ENCODE peak calls at places on chromosomes 13 and 19, in four cellular contexts. One of them, this sample, is unnamed.

GRCh38 chr13:75079226-75079625 is 402.7 kb downstream of the TBC1D4 start:
- DNase-seq in heart right ventricle: no peak
- DNase-seq in upper lobe of right lung: no peak
- DNase-seq in tibial nerve: no peak
- DNase-seq in this sample: no peak

GRCh38 chr13:80590551-80590950 is 249.6 kb upstream of the SPRY2 start:
- DNase-seq in upper lobe of right lung: no peak
- DNase-seq in tibial nerve: no peak
- DNase-seq in heart right ventricle: no peak
- DNase-seq in this sample: no peak

GRCh38 chr13:31012285-31013024 is 80.0 kb downstream of the TEX26 start:
- DNase-seq in tibial nerve: no peak
- DNase-seq in heart right ventricle: no peak
- DNase-seq in upper lobe of right lung: no peak
- DNase-seq in this sample: no peak

GRCh38 chr19:43306097-43306496 is 36.8 kb upstream of the PSG9 start:
- DNase-seq in tibial nerve: no peak
- DNase-seq in upper lobe of right lung: no peak
- DNase-seq in heart right ventricle: no peak
- DNase-seq in this sample: no peak

GRCh38 chr19:46616631-46617322 is 8.1 kb downstream of the PTGIR start:
- DNase-seq in upper lobe of right lung: peak; percentile 82
- DNase-seq in heart right ventricle: peak; percentile 71
- DNase-seq in tibial nerve: no peak
- DNase-seq in this sample: no peak

GRCh38 chr19:19224852-19225494 is 13.2 kb downstream of the NCAN start:
- DNase-seq in upper lobe of right lung: peak; percentile 90
- DNase-seq in heart right ventricle: peak; percentile 57
- DNase-seq in tibial nerve: peak; percentile 10
- DNase-seq in this sample: peak; percentile 94

GRCh38 chr13:73576291-73576690 is 517.5 kb downstream of the KLF5 start:
- DNase-seq in tibial nerve: no peak
- DNase-seq in upper lobe of right lung: no peak
- DNase-seq in heart right ventricle: no peak
- DNase-seq in this sample: no peak

GRCh38 chr13:33940898-33941297 is 122.9 kb downstream of the RFC3 start:
- DNase-seq in upper lobe of right lung: no peak
- DNase-seq in heart right ventricle: no peak
- DNase-seq in tibial nerve: no peak
- DNase-seq in this sample: no peak

GRCh38 chr13:92682832-92683517 is 543.6 kb upstream of the GPC6 start:
- DNase-seq in tibial nerve: no peak
- DNase-seq in heart right ventricle: no peak
- DNase-seq in upper lobe of right lung: no peak
- DNase-seq in this sample: no peak

GRCh38 chr19:7373862-7374261 is 25.1 kb downstream of the ARHGEF18 start:
- DNase-seq in upper lobe of right lung: no peak
- DNase-seq in tibial nerve: no peak
- DNase-seq in heart right ventricle: no peak
- DNase-seq in this sample: no peak

GRCh38 chr19:7377196-7377595 is 28.5 kb downstream of the ARHGEF18 start:
- DNase-seq in heart right ventricle: no peak
- DNase-seq in tibial nerve: no peak
- DNase-seq in upper lobe of right lung: no peak
- DNase-seq in this sample: no peak

GRCh38 chr19:7372810-7373209 is 24.1 kb downstream of the ARHGEF18 start:
- DNase-seq in upper lobe of right lung: no peak
- DNase-seq in tibial nerve: no peak
- DNase-seq in heart right ventricle: no peak
- DNase-seq in this sample: no peak

GRCh38 chr19:7381073-7381390 is 32.3 kb downstream of the ARHGEF18 start:
- DNase-seq in upper lobe of right lung: no peak
- DNase-seq in tibial nerve: no peak
- DNase-seq in heart right ventricle: no peak
- DNase-seq in this sample: no peak

DNA sequence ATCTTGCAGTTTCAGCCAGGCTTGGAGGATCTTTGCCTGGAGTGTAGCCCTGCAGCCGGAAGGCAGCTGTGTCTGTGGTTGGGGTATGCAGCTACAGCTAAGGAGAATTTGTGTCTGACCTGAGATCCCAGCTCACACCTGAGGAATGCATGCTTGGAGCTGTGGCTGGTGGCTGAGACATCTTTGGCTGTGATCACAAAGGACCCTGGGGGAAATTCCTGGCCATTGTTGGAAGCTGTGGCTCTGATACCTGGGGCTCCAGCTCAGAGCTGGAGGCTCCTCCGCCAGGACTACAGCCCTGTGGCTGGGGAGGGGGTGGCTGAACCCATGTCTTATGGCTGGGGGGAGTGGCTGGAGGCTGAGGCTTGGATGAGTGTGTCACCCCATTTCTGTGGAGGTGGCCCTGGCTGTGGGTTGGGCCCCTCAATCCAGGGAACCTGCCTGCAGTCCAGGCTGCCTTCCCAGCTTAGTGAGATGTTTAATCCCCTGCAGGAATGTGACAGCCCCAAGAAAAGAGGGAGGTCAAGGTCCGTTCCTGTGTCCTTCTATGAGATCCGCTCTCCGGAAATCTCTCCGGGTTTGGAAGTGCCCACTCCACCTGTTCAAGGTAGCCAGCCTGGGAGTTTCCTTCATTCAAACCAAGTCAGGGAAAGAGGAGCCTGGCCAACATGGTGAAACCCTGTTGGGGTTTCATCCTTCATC is 27.6 kb downstream of the ARHGEF18 start:
- DNase-seq in heart right ventricle: no peak
- DNase-seq in upper lobe of right lung: no peak
- DNase-seq in tibial nerve: no peak
- DNase-seq in this sample: no peak
- H3K27ac ChIP-seq in heart right ventricle: no peak overlapping the region
- H3K27ac ChIP-seq in upper lobe of right lung: no peak overlapping the region
- H3K27ac ChIP-seq in tibial nerve: no peak overlapping the region
- H3K27ac ChIP-seq in this sample: no peak overlapping the region

GRCh38 chr19:1769645-1769985 is 16.3 kb downstream of the ONECUT3 start:
- DNase-seq in tibial nerve: no peak
- DNase-seq in heart right ventricle: no peak
- DNase-seq in upper lobe of right lung: no peak
- DNase-seq in this sample: no peak
- H3K27ac ChIP-seq in tibial nerve: no peak overlapping the region
- H3K27ac ChIP-seq in heart right ventricle: no peak overlapping the region
- H3K27ac ChIP-seq in upper lobe of right lung: no peak overlapping the region
- H3K27ac ChIP-seq in this sample: no peak overlapping the region

GRCh38 chr13:104011505-104012270 is 945.5 kb upstream of the SLC10A2 start:
- DNase-seq in heart right ventricle: no peak
- DNase-seq in tibial nerve: no peak
- DNase-seq in upper lobe of right lung: no peak
- DNase-seq in this sample: no peak

GRCh38 chr13:104017317-104017716 is 951.1 kb upstream of the SLC10A2 start:
- DNase-seq in upper lobe of right lung: no peak
- DNase-seq in heart right ventricle: no peak
- DNase-seq in tibial nerve: no peak
- DNase-seq in this sample: no peak

GRCh38 chr13:104015646-104016396 is 949.6 kb upstream of the SLC10A2 start:
- DNase-seq in tibial nerve: no peak
- DNase-seq in heart right ventricle: no peak
- DNase-seq in upper lobe of right lung: no peak
- DNase-seq in this sample: no peak

GRCh38 chr13:104014803-104015645 is 948.8 kb upstream of the SLC10A2 start:
- DNase-seq in upper lobe of right lung: no peak
- DNase-seq in heart right ventricle: no peak
- DNase-seq in tibial nerve: no peak
- DNase-seq in this sample: no peak
- H3K27ac ChIP-seq in upper lobe of right lung: no peak overlapping the region
- H3K27ac ChIP-seq in heart right ventricle: no peak overlapping the region
- H3K27ac ChIP-seq in tibial nerve: no peak overlapping the region
- H3K27ac ChIP-seq in this sample: no peak overlapping the region

GRCh38 chr13:44193731-44194130 is 179.9 kb upstream of the SERP2 start:
- DNase-seq in tibial nerve: no peak
- DNase-seq in upper lobe of right lung: no peak
- DNase-seq in heart right ventricle: no peak
- DNase-seq in this sample: no peak

GRCh38 chr13:44189085-44189484 is 184.5 kb upstream of the SERP2 start:
- DNase-seq in tibial nerve: no peak
- DNase-seq in upper lobe of right lung: no peak
- DNase-seq in heart right ventricle: no peak
- DNase-seq in this sample: no peak

GRCh38 chr13:44191103-44191502 is 182.5 kb upstream of the SERP2 start:
- DNase-seq in upper lobe of right lung: no peak
- DNase-seq in tibial nerve: no peak
- DNase-seq in heart right ventricle: no peak
- DNase-seq in this sample: no peak

GRCh38 chr13:44188257-44188656 is 185.4 kb upstream of the SERP2 start:
- DNase-seq in upper lobe of right lung: no peak
- DNase-seq in heart right ventricle: no peak
- DNase-seq in tibial nerve: no peak
- DNase-seq in this sample: no peak

DNA sequence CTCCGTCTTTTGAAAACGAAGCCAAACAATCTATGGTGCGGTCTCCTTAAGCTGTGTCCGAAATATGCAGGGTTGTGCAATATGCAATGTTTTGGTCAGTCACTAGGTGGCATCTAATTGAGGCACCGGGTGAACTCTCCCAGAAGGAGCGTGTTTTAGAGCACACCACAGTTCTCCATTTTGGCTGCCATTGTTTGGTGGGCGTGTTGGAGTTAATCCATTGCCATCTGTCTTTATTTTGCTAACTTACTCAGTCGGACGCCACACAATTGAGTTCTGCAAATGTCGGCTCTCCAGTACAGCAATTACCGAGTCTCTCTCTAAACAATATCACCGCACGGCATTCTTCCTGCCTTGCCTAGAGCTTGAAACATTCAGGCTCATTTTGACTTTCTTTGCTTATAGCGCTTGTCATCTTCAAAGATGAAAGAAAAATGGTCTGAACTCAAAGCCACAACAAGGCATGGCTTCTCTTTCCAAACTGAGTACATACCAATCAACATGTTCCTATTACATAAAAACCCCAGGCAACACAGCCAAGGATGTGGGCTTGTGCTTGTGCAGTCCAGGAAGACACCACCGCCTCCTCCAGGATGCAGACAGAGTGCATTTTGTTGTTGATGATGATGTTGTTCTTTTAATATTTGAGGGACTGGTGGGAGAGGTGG is 182.0 kb upstream of the SERP2 start:
- DNase-seq in tibial nerve: peak; percentile 77
- DNase-seq in heart right ventricle: no peak
- DNase-seq in upper lobe of right lung: no peak
- DNase-seq in this sample: no peak
- H3K27ac ChIP-seq in tibial nerve: peak overlapping the region; percentile 2
- H3K27ac ChIP-seq in heart right ventricle: peak overlapping the region; percentile 61
- H3K27ac ChIP-seq in upper lobe of right lung: peak overlapping the region; percentile 45
- H3K27ac ChIP-seq in this sample: peak overlapping the region; percentile 48

GRCh38 chr13:20528451-20528850 is 2.8 kb upstream of the CRYL1 start:
- DNase-seq in heart right ventricle: no peak
- DNase-seq in upper lobe of right lung: no peak
- DNase-seq in tibial nerve: no peak
- DNase-seq in this sample: no peak
- H3K27ac ChIP-seq in heart right ventricle: no peak overlapping the region
- H3K27ac ChIP-seq in upper lobe of right lung: no peak overlapping the region
- H3K27ac ChIP-seq in tibial nerve: no peak overlapping the region
- H3K27ac ChIP-seq in this sample: no peak overlapping the region

GRCh38 chr19:2609389-2610116 is 92.9 kb downstream of the GNG7 start:
- DNase-seq in heart right ventricle: no peak
- DNase-seq in upper lobe of right lung: no peak
- DNase-seq in tibial nerve: no peak
- DNase-seq in this sample: no peak
- H3K27ac ChIP-seq in heart right ventricle: no peak overlapping the region
- H3K27ac ChIP-seq in upper lobe of right lung: no peak overlapping the region
- H3K27ac ChIP-seq in tibial nerve: no peak overlapping the region
- H3K27ac ChIP-seq in this sample: no peak overlapping the region

DNA sequence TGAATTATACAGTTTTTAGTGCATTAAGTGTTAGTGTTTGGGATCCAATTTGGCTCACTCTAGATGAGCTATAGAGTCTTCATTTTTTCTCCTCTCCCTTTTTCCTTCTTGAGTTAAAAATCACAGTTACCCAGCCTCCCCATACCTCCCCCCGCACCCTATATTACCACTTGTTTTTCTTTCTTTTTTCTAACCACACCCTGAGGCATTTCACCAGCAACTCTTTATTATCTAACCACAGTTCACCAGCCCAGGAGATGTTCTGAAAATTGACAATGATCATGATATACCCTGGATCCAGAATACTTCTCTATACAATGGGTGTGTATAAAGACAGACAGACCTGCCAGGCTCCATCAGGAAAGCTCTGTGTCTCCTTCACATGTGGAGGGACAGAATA is 86.5 kb upstream of the UBL3 start:
- DNase-seq in upper lobe of right lung: no peak
- DNase-seq in heart right ventricle: no peak
- DNase-seq in tibial nerve: no peak
- DNase-seq in this sample: no peak
- H3K27ac ChIP-seq in upper lobe of right lung: no peak overlapping the region
- H3K27ac ChIP-seq in heart right ventricle: no peak overlapping the region
- H3K27ac ChIP-seq in tibial nerve: no peak overlapping the region
- H3K27ac ChIP-seq in this sample: no peak overlapping the region

This sample was measured in upper lobe of left lung.